ENCODE peak calls at places on chromosomes 11 and 22, in eight cellular contexts. One of them, this sample, is unnamed.

GRCh38 chr11:67267188-67268035 is 1.1 kb downstream of the GRK2 start:
- DNase-seq in NCI-H82: no peak
- DNase-seq in fibroblast of mammary gland: no peak
- DNase-seq in mucosa of gallbladder: no peak
- DNase-seq in GM03348: no peak
- DNase-seq in renal cortical epithelial cell: no peak
- DNase-seq in right atrium auricular region: no peak
- DNase-seq in activated naive CD8-positive, alpha-beta T cell treated with anti-CD3 and anti-CD28 coated beads, Interleukin-2, amount 10 ng/mL, durations not matched to agents 7 days and 5 days: peak; percentile 61
- DNase-seq in this sample: no peak

GRCh38 chr11:40235841-40236240 is 1223.6 kb downstream of the LRRC4C start:
- DNase-seq in fibroblast of mammary gland: no peak
- DNase-seq in NCI-H82: no peak
- DNase-seq in GM03348: no peak
- DNase-seq in right atrium auricular region: no peak
- DNase-seq in mucosa of gallbladder: no peak
- DNase-seq in activated naive CD8-positive, alpha-beta T cell treated with anti-CD3 and anti-CD28 coated beads, Interleukin-2, amount 10 ng/mL, durations not matched to agents 7 days and 5 days: no peak
- DNase-seq in renal cortical epithelial cell: no peak
- DNase-seq in this sample: no peak

GRCh38 chr11:111925953-111926352 is 7.2 kb downstream of the C11orf52 start:
- DNase-seq in renal cortical epithelial cell: no peak
- DNase-seq in activated naive CD8-positive, alpha-beta T cell treated with anti-CD3 and anti-CD28 coated beads, Interleukin-2, amount 10 ng/mL, durations not matched to agents 7 days and 5 days: no peak
- DNase-seq in fibroblast of mammary gland: no peak
- DNase-seq in right atrium auricular region: no peak
- DNase-seq in NCI-H82: no peak
- DNase-seq in GM03348: no peak
- DNase-seq in mucosa of gallbladder: no peak
- DNase-seq in this sample: no peak

GRCh38 chr11:47355283-47356128 is 3.0 kb upstream of the MYBPC3 start:
- DNase-seq in right atrium auricular region: peak; percentile 95
- DNase-seq in NCI-H82: peak; percentile 93
- DNase-seq in fibroblast of mammary gland: peak; percentile 91
- DNase-seq in mucosa of gallbladder: peak; percentile 94
- DNase-seq in activated naive CD8-positive, alpha-beta T cell treated with anti-CD3 and anti-CD28 coated beads, Interleukin-2, amount 10 ng/mL, durations not matched to agents 7 days and 5 days: no peak
- DNase-seq in GM03348: peak; percentile 94
- DNase-seq in renal cortical epithelial cell: peak; percentile 85
- DNase-seq in this sample: peak; percentile 89

GRCh38 chr11:71357414-71357813 is 90.8 kb downstream of the DHCR7 start:
- DNase-seq in fibroblast of mammary gland: no peak
- DNase-seq in renal cortical epithelial cell: no peak
- DNase-seq in mucosa of gallbladder: no peak
- DNase-seq in GM03348: no peak
- DNase-seq in activated naive CD8-positive, alpha-beta T cell treated with anti-CD3 and anti-CD28 coated beads, Interleukin-2, amount 10 ng/mL, durations not matched to agents 7 days and 5 days: no peak
- DNase-seq in NCI-H82: no peak
- DNase-seq in right atrium auricular region: no peak
- DNase-seq in this sample: no peak

GRCh38 chr11:103368151-103368550 is 258.9 kb downstream of the DYNC2H1 start:
- DNase-seq in mucosa of gallbladder: no peak
- DNase-seq in renal cortical epithelial cell: no peak
- DNase-seq in right atrium auricular region: no peak
- DNase-seq in fibroblast of mammary gland: peak; percentile 32
- DNase-seq in NCI-H82: no peak
- DNase-seq in GM03348: peak; percentile 15
- DNase-seq in activated naive CD8-positive, alpha-beta T cell treated with anti-CD3 and anti-CD28 coated beads, Interleukin-2, amount 10 ng/mL, durations not matched to agents 7 days and 5 days: no peak
- DNase-seq in this sample: no peak

GRCh38 chr22:38724926-38725571 is 19.3 kb downstream of the GTPBP1 start:
- DNase-seq in renal cortical epithelial cell: no peak
- DNase-seq in GM03348: peak; percentile 48
- DNase-seq in right atrium auricular region: no peak
- DNase-seq in activated naive CD8-positive, alpha-beta T cell treated with anti-CD3 and anti-CD28 coated beads, Interleukin-2, amount 10 ng/mL, durations not matched to agents 7 days and 5 days: peak; percentile 26
- DNase-seq in mucosa of gallbladder: no peak
- DNase-seq in NCI-H82: peak; percentile 57
- DNase-seq in fibroblast of mammary gland: peak; percentile 58
- DNase-seq in this sample: peak; percentile 50

GRCh38 chr22:30969532-30970355 is 679 bp downstream of the TUG1 start:
- DNase-seq in GM03348: peak; percentile 76
- DNase-seq in activated naive CD8-positive, alpha-beta T cell treated with anti-CD3 and anti-CD28 coated beads, Interleukin-2, amount 10 ng/mL, durations not matched to agents 7 days and 5 days: no peak
- DNase-seq in right atrium auricular region: no peak
- DNase-seq in mucosa of gallbladder: peak; percentile 16
- DNase-seq in renal cortical epithelial cell: no peak
- DNase-seq in NCI-H82: peak; percentile 37
- DNase-seq in fibroblast of mammary gland: peak; percentile 44
- DNase-seq in this sample: peak; percentile 37